ENCODE peak calls at places on chromosomes 11 and 22, in nine cellular contexts. X is HepG2, P is AG04450, F is stomach, D is bronchial epithelial cell, E is HFF-Myc, U is WERI-Rb-1, T is transverse colon, L is astrocyte of the spinal cord. M is an unnamed sample.

GRCh38 chr22:48919187-48919590 is 908.5 kb downstream of the BRD1 start:
- DNase-seq in X (no peak), L (no peak), U (peak), E (no peak), P (no peak), F (peak), D (no peak), T (no peak), M (no peak)

GRCh38 chr11:5171856-5172255 is 17.3 kb upstream of the OR52A1 start:
- DNase-seq in U (no peak), T (no peak), X (no peak), D (no peak), P (no peak), E (no peak), F (no peak), L (no peak), M (no peak)

GRCh38 chr11:59899532-59899931 is 20.9 kb downstream of the OOSP3 start:
- DNase-seq in P (no peak), E (no peak), X (no peak), L (no peak), D (no peak), F (no peak), T (no peak), U (no peak), M (no peak)

GRCh38 chr11:87173185-87174039 is 135.7 kb downstream of the TMEM135 start:
- DNase-seq in T (no peak), X (peak), U (no peak), E (peak), D (peak), L (peak), P (peak), F (no peak), M (no peak)

GRCh38 chr11:125356736-125357292 is 139.3 kb downstream of the FEZ1 start:
- DNase-seq in D (no peak), U (no peak), X (no peak), P (no peak), E (no peak), T (no peak), F (no peak), L (no peak), M (no peak)

GRCh38 chr11:134008593-134008992 is 51.8 kb upstream of the IGSF9B start:
- DNase-seq in X (no peak), T (no peak), D (peak), F (no peak), P (no peak), U (peak), E (no peak), L (no peak), M (no peak)

GRCh38 chr11:36361901-36362391 is 65.9 kb downstream of the PRR5L start:
- DNase-seq in D (peak), T (no peak), E (no peak), F (no peak), X (no peak), P (peak), U (no peak), L (peak), M (no peak)

GRCh38 chr11:93330446-93330984 is at the start of gene DEUP1:
- DNase-seq in P (no peak), L (peak), T (peak), X (no peak), E (no peak), F (peak), D (no peak), U (peak), M (peak)

GRCh38 chr22:46826438-46826837 is 64.0 kb downstream of the TBC1D22A start:
- DNase-seq in T (no peak), E (no peak), P (no peak), X (no peak), D (no peak), F (no peak), L (no peak), U (no peak), M (no peak)

GRCh38 chr11:37988031-37988430 is 1390.0 kb upstream of the RAG2 start:
- DNase-seq in X (no peak), E (no peak), F (no peak), L (peak), D (peak), P (peak), U (no peak), T (no peak), M (no peak)

GRCh38 chr11:86934933-86935579 is 20.1 kb downstream of the FZD4 start:
- DNase-seq in P (no peak), E (no peak), U (no peak), X (no peak), L (no peak), D (no peak), F (no peak), T (no peak), M (no peak)

GRCh38 chr22:37672920-37673453 is 2.4 kb upstream of the LGALS1 start:
- DNase-seq in X (no peak), E (no peak), F (no peak), L (no peak), D (no peak), T (peak), U (no peak), P (no peak), M (no peak)

GRCh38 chr11:30481816-30482215 is 104.3 kb downstream of the MPPED2 start:
- DNase-seq in U (no peak), X (no peak), D (peak), F (no peak), L (no peak), E (no peak), P (no peak), T (no peak), M (no peak)

GRCh38 chr11:30481385-30481784 is 104.8 kb downstream of the MPPED2 start:
- DNase-seq in P (no peak), E (no peak), D (no peak), T (no peak), L (no peak), F (no peak), X (no peak), U (no peak), M (no peak)

GRCh38 chr11:30477061-30477460 is 109.1 kb downstream of the MPPED2 start:
- DNase-seq in E (no peak), P (no peak), T (no peak), U (no peak), D (no peak), F (no peak), L (no peak), X (no peak), M (no peak)

GRCh38 chr11:30479899-30480298 is 106.3 kb downstream of the MPPED2 start:
- DNase-seq in E (no peak), L (no peak), X (no peak), F (no peak), U (no peak), D (no peak), T (no peak), P (no peak), M (no peak)

DNA sequence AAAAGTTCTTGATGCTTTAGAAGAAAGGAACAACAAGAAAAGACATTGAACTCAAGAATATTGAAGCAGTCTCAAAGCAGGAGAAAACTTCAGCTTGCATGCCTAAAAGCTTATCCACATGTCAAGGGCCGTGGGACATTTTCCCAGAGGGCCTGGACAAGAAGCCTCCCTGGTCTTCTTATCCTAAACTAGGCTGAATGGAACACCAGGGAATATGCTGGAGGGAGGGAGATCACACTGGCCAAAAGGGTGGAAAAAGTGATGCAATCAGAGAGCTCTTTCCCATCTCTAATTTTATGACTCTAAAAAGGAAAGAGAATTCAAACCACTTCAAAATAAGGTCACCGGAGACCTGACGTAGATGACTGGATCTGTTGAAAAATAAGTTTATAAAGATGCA is 107.2 kb downstream of the MPPED2 start:
- DNase-seq in X (no peak), D (no peak), U (no peak), P (no peak), T (no peak), F (no peak), L (no peak), E (no peak), M (no peak)
- H3K4me3 ChIP-seq in X (no peak), D (no peak), U (no peak), P (no peak), T (no peak), F (no peak), L (no peak), E (no peak), M (no peak)

GRCh38 chr22:24952837-24953293 is 349 bp downstream of the KIAA1671 start:
- DNase-seq in E (no peak), T (peak), U (peak), D (peak), P (no peak), X (peak), F (peak), L (peak), M (peak)
- H3K4me3 ChIP-seq in E (peak), T (peak), U (peak), D (peak), P (peak), X (peak), F (peak), L (peak), M (peak)

DNA sequence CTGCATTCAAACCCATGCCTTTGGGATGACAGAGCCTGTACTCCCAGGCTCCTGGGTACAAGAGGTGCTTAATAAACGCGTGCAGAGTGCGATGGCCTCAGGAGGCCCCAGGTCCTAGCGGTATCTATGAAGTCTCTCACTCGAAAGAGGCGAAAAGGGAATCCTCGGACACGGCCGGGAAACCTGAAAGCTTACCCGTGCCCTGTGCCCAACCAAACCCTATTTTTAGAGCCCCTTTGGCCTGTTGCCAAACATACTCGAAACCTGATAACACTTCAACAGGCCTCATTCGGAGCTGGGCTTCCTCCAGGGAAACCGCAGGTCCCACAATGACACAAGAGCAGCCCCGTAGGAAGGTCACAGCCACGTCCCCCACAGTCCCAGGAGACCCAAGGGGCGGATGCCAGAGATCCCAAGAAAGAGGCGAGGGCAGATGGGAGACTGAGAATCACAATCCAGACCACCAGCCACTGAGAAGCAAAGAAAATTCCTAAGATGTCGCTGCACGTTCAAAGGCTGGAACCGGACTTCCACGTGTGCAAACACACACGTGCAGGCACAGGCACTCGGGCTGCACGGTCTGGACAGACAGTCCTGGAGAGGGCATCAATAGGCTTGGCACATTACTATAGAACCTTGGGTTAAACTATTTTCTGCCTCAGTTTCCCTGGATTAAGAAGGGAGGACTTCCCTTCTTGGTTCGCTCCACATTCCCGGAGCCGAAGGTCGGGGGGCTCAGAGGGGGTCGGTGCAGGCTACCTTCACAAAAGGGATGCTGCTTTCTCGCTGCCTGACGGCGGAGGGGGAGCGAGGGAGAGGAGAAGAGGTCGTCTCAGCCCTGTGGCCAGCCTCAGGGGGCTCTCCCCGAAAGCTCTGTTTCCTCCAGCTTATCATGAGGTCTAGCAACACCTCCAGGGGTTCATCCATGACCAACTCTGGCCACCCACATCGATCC is 8.2 kb downstream of the PDGFB start:
- DNase-seq in P (no peak), X (no peak), T (peak), E (no peak), D (no peak), F (peak), U (no peak), L (no peak), M (no peak)
- H3K4me3 ChIP-seq in P (no peak), X (no peak), T (no peak), E (no peak), D (no peak), F (no peak), U (no peak), L (no peak), M (no peak)

GRCh38 chr11:118916842-118917388 is 8.8 kb downstream of the BCL9L start:
- DNase-seq in F (no peak), D (no peak), E (no peak), L (peak), T (peak), P (no peak), X (peak), U (no peak), M (peak)

GRCh38 chr11:118915941-118916841 is 9.5 kb downstream of the BCL9L start:
- DNase-seq in T (no peak), X (no peak), P (no peak), E (no peak), D (no peak), U (no peak), L (no peak), F (no peak), M (no peak)

GRCh38 chr11:118917488-118918127 is 8.1 kb downstream of the BCL9L start:
- DNase-seq in F (no peak), X (peak), U (no peak), P (no peak), E (no peak), D (peak), L (peak), T (peak), M (peak)

GRCh38 chr11:118918686-118919280 is 6.9 kb downstream of the BCL9L start:
- DNase-seq in P (no peak), L (peak), T (peak), E (no peak), X (no peak), D (no peak), F (no peak), U (no peak), M (peak)

GRCh38 chr11:118918128-118918685 is 7.5 kb downstream of the BCL9L start:
- DNase-seq in F (peak), X (peak), T (peak), L (peak), E (no peak), D (peak), P (no peak), U (peak), M (peak)
- H3K4me3 ChIP-seq in F (peak), X (peak), T (peak), L (peak), E (peak), D (peak), P (peak), U (peak), M (peak)

DNA sequence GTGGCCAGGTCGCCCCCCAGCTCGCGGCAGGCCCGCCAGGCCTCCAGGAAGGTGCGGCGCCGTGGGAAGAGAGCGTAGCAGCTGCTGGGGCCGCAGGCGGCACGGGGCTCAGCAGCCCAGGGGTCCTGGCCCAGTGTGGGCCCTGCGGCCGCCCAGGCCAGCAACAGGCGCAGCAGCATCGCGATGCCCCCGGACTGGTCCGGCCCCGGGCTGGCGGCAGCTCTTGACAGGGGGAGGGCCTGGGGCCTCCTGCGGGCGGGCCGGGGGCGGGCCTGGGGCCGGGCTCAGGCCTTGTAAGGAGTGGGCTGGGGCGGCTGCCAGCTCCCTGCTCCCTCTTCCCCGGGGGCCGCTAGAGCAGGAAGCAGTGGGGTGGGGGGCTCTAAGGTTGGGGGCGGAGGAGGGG is at the start of gene CD248:
- DNase-seq in X (no peak), F (no peak), E (no peak), D (no peak), L (peak), U (no peak), T (peak), P (no peak), M (no peak)
- H3K4me3 ChIP-seq in X (peak), F (peak), E (peak), D (no peak), L (peak), U (no peak), T (peak), P (peak), M (no peak)

GRCh38 chr11:65110354-65110861 is 1.3 kb upstream of the TM7SF2 start:
- DNase-seq in T (peak), E (peak), D (peak), P (peak), L (peak), U (peak), F (peak), X (peak), M (peak)
- H3K4me3 ChIP-seq in T (no peak), E (no peak), D (no peak), P (no peak), L (no peak), U (no peak), F (no peak), X (peak), M (no peak)

DNA sequence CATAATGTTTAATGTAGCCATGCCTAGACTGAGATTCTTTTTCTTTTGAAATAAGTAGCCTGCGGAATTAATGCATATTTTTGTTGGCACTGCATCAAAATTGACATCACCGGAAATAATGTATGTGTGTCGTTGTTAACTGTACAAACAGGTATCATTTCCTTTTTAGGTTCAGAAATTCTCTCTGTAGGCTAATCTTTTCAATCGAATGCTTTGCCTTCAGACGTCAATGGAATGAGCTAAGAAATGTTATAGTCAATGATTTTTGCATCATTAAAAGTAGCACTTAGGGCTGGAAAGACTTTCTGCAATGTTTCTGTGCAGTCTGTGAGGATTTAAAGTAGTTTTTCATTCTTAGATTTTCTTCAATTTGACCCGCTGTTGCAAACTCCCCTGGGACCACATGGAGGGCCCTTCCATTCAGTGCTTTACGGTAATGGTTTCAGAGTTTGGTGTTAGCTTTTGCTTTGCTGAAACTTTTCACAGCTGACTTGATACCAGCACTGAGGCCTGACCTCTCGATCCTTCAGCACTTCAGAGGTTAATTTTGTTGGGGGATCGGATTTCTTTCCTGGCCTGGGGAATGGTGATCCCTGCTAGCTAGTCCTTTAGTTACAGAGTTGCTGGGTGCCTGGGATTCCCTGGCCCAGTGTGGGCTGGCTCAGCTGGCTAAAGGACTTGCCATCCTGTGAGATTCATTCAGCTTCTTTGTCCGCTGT is 137.8 kb downstream of the DBX1 start:
- DNase-seq in F (no peak), P (no peak), T (no peak), E (no peak), L (peak), X (peak), D (peak), U (peak), M (peak)
- H3K4me3 ChIP-seq in F (no peak), P (peak), T (no peak), E (no peak), L (peak), X (peak), D (peak), U (peak), M (peak)

GRCh38 chr11:57792060-57792541 is 30.5 kb downstream of the CTNND1 start:
- DNase-seq in P (no peak), X (no peak), L (peak), E (no peak), U (no peak), F (peak), T (peak), D (peak), M (no peak)
- H3K4me3 ChIP-seq in P (no peak), X (no peak), L (no peak), E (no peak), U (no peak), F (no peak), T (peak), D (no peak), M (no peak)

GRCh38 chr11:70567680-70568503 is 169.6 kb downstream of the CTTN start:
- DNase-seq in T (peak), P (no peak), E (no peak), X (no peak), F (no peak), U (peak), L (peak), D (peak), M (no peak)
- H3K4me3 ChIP-seq in T (peak), P (peak), E (peak), X (no peak), F (peak), U (peak), L (peak), D (no peak), M (no peak)

GRCh38 chr22:39229075-39229474 is 15.7 kb downstream of the PDGFB start:
- DNase-seq in D (no peak), F (no peak), X (no peak), E (no peak), P (no peak), U (no peak), L (no peak), T (no peak), M (no peak)

GRCh38 chr22:39231197-39231950 is 13.4 kb downstream of the PDGFB start:
- DNase-seq in F (no peak), U (no peak), X (no peak), D (no peak), T (no peak), P (no peak), E (no peak), L (no peak), M (no peak)

GRCh38 chr22:39230261-39231196 is 14.3 kb downstream of the PDGFB start:
- DNase-seq in P (no peak), F (no peak), T (no peak), L (no peak), U (no peak), E (no peak), X (peak), D (no peak), M (no peak)

GRCh38 chr22:39227542-39228272 is 17.1 kb downstream of the PDGFB start:
- DNase-seq in D (no peak), F (no peak), X (no peak), E (no peak), T (no peak), U (no peak), L (no peak), P (no peak), M (no peak)

DNA sequence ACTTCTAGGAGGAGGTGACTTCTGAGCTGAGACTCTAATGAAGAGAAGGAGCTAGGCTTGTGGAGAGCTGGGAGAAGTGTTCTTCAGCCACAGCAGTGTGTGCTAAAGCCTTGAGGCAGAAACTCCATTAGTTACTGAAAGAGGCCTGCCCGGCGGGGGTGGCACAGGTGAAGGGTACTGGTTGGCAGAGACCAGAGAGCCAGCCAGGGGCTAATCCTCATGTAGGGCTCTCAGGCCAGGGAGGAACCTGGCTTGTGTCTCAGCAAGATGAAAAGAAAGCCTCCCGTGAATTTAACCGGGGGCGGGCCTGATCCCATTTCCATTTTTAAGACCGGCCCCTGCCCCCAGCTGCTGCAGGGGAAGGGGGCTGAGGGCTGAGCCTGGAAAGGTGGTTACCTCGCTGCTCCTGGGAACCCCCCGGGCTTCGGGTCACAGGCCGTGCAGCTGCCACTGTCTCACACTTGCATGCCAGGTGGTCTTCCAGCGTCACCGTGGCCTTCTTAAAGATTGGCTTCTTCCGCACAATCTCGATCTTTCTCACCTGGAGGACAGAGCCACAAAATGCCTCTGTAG is 15.0 kb downstream of the PDGFB start:
- DNase-seq in P (no peak), D (no peak), L (no peak), U (no peak), F (no peak), E (no peak), T (no peak), X (no peak), M (no peak)
- H3K4me3 ChIP-seq in P (no peak), D (no peak), L (no peak), U (no peak), F (no peak), E (no peak), T (no peak), X (no peak), M (no peak)